ENCODE peak calls at places on chromosomes 2 and 18, in seven cellular contexts. I is GM23248, N is NCI-H2081, Z is mammary epithelial cell, O is GDM1, T is HEK293T, R is AG09309. D is an unnamed sample.

GRCh38 chr18:38930881-38931753 is 1365.5 kb upstream of the CELF4 start:
- DNase-seq in N (no peak), R (no peak), T (no peak), Z (no peak), O (no peak), I (no peak), D (no peak)

GRCh38 chr2:23244656-23245055 is 140.3 kb upstream of the KLHL29 start:
- DNase-seq in I (no peak), T (no peak), R (no peak), O (no peak), N (no peak), Z (no peak), D (no peak)

GRCh38 chr18:73980289-73980979 is 167.2 kb downstream of the FBXO15 start:
- DNase-seq in T (peak), Z (peak), I (peak), O (no peak), N (no peak), R (no peak), D (peak)

GRCh38 chr2:74181739-74182138 is 3.1 kb upstream of the MOB1A start:
- DNase-seq in N (no peak), T (no peak), I (peak), Z (no peak), O (peak), R (no peak), D (peak)

GRCh38 chr18:36942264-36942663 is 113.3 kb downstream of the KIAA1328 start:
- DNase-seq in O (peak), Z (peak), N (peak), T (peak), R (no peak), I (peak), D (peak)

GRCh38 chr2:42338567-42339190 is 22.3 kb downstream of the COX7A2L start:
- DNase-seq in I (no peak), Z (no peak), O (no peak), T (no peak), R (no peak), N (no peak), D (no peak)

GRCh38 chr18:72700961-72701710 is 157.0 kb upstream of the CBLN2 start:
- DNase-seq in I (peak), O (no peak), T (no peak), Z (peak), R (peak), N (peak), D (no peak)

GRCh38 chr18:31683968-31684278 is 458 bp downstream of the B4GALT6 start:
- DNase-seq in T (no peak), Z (no peak), R (no peak), N (no peak), I (no peak), O (no peak), D (no peak)

GRCh38 chr18:10057808-10058791 is 144.3 kb downstream of the VAPA start:
- DNase-seq in R (peak), T (no peak), N (no peak), Z (peak), O (no peak), I (peak), D (no peak)

GRCh38 chr2:45458909-45459563 is 152.0 kb downstream of the SRBD1 start:
- DNase-seq in N (peak), Z (peak), R (no peak), I (peak), T (no peak), O (peak), D (no peak)

GRCh38 chr18:70499218-70499691 is 210.4 kb downstream of the SOCS6 start:
- DNase-seq in I (no peak), Z (no peak), O (no peak), R (no peak), N (no peak), T (no peak), D (peak)

GRCh38 chr2:230913406-230913805 is 11.6 kb downstream of the GPR55 start:
- DNase-seq in I (peak), T (peak), Z (no peak), R (no peak), O (peak), N (no peak), D (peak)

GRCh38 chr2:180583441-180584140 is 396.8 kb upstream of the UBE2E3 start:
- DNase-seq in R (no peak), N (no peak), T (no peak), O (no peak), I (no peak), Z (no peak), D (no peak)

GRCh38 chr2:209633911-209634310 is 137.7 kb upstream of the UNC80 start:
- DNase-seq in O (no peak), Z (no peak), R (no peak), I (no peak), N (no peak), T (no peak), D (no peak)

GRCh38 chr18:79425573-79425895 is 29.8 kb downstream of the NFATC1 start:
- DNase-seq in N (no peak), R (no peak), Z (no peak), I (no peak), O (no peak), T (no peak), D (no peak)

GRCh38 chr2:9837451-9837850 is 5.8 kb upstream of the TAF1B start:
- DNase-seq in O (no peak), R (no peak), I (peak), N (no peak), T (no peak), Z (no peak), D (no peak)

GRCh38 chr2:158685646-158686045 is 109.5 kb upstream of the DAPL1 start:
- DNase-seq in Z (peak), T (no peak), I (no peak), O (no peak), R (no peak), N (no peak), D (no peak)

GRCh38 chr2:223601932-223602676 is at the start of gene SCG2:
- DNase-seq in N (peak), Z (peak), T (peak), O (peak), R (peak), I (peak), D (peak)

GRCh38 chr2:173160618-173161017 is 85.0 kb downstream of the MAP3K20 start:
- DNase-seq in R (no peak), Z (no peak), O (no peak), T (no peak), N (no peak), I (no peak), D (no peak)

GRCh38 chr2:8345200-8345599 is 336.7 kb upstream of the ID2 start:
- DNase-seq in R (no peak), T (no peak), O (no peak), N (no peak), Z (no peak), I (no peak), D (no peak)

GRCh38 chr2:3504741-3505140 is 14.6 kb downstream of the ADI1 start:
- DNase-seq in O (no peak), Z (no peak), R (no peak), N (peak), I (no peak), T (no peak), D (no peak)

GRCh38 chr2:65053199-65053598 is 3.0 kb upstream of the CEP68 start:
- DNase-seq in T (no peak), N (no peak), R (no peak), O (peak), Z (no peak), I (no peak), D (no peak)

GRCh38 chr18:50092250-50092780 is 102.6 kb downstream of the MYO5B start:
- DNase-seq in T (no peak), O (no peak), R (no peak), N (peak), I (no peak), Z (no peak), D (no peak)

GRCh38 chr2:207765541-207765940 is 4.2 kb downstream of the FZD5 start:
- DNase-seq in T (no peak), Z (no peak), N (no peak), O (no peak), I (no peak), R (no peak), D (no peak)

GRCh38 chr2:190215620-190216019 is 104.0 kb downstream of the HIBCH start:
- DNase-seq in N (no peak), O (no peak), T (no peak), R (no peak), I (peak), Z (no peak), D (no peak)

GRCh38 chr2:73856214-73856613 is 27.5 kb downstream of the STAMBP start:
- DNase-seq in N (no peak), Z (peak), T (no peak), I (peak), O (no peak), R (peak), D (no peak)

GRCh38 chr2:74349889-74350288 is 6.7 kb upstream of the SLC4A5 start:
- DNase-seq in I (no peak), R (no peak), T (no peak), N (no peak), Z (no peak), O (no peak), D (no peak)

GRCh38 chr2:112877423-112877822 is 33.5 kb upstream of the IL37 start:
- DNase-seq in R (no peak), T (no peak), O (no peak), I (peak), Z (peak), N (no peak), D (no peak)